ENCODE peak calls at places on chromosomes 7 and 10, in ten cellular contexts. G, T, S, Y, L, U, O, F, P and Z are unnamed samples.

GRCh38 chr10:112679392-112679791 is 232.4 kb downstream of the VTI1A start:
- DNase-seq in U (no peak), P (no peak), L (no peak), F (no peak), T (no peak), G (no peak), Y (no peak), O (no peak), S (no peak), Z (no peak)

GRCh38 chr10:60662917-60663614 is 115.2 kb upstream of the CDK1 start:
- DNase-seq in G (no peak), U (no peak), O (no peak), S (no peak), F (no peak), Y (no peak), P (no peak), T (no peak), L (no peak), Z (no peak)

GRCh38 chr10:72106154-72106849 is 18.0 kb upstream of the SPOCK2 start:
- DNase-seq in L (no peak), S (no peak), T (no peak), F (no peak), U (no peak), P (no peak), G (no peak), O (no peak), Y (no peak), Z (no peak)

GRCh38 chr7:98641646-98642489 is 24.8 kb downstream of the NPTX2 start:
- DNase-seq in L (peak; percentile 48), F (peak; percentile 54), O (no peak), Y (no peak), G (no peak), P (no peak), S (no peak), T (no peak), U (no peak), Z (peak; percentile 61)

GRCh38 chr10:91613411-91614253 is 19.2 kb downstream of the PPP1R3C start:
- DNase-seq in P (no peak), U (no peak), T (no peak), G (no peak), Y (no peak), O (no peak), L (no peak), S (peak; percentile 21), F (no peak), Z (no peak)

GRCh38 chr10:43885842-43886241 is 237.2 kb upstream of the ZNF32 start:
- DNase-seq in L (no peak), U (no peak), T (no peak), P (no peak), G (no peak), O (no peak), F (no peak), S (no peak), Y (no peak), Z (no peak)

GRCh38 chr7:37833107-37833817 is 15.1 kb upstream of the NME8 start:
- DNase-seq in T (no peak), U (no peak), Y (peak; percentile 7), F (no peak), G (no peak), L (no peak), P (no peak), S (peak; percentile 60), O (peak; percentile 10), Z (peak; percentile 32)

GRCh38 chr7:3754488-3755365 is 453.7 kb downstream of the SDK1 start:
- DNase-seq in G (peak; percentile 18), O (no peak), P (no peak), F (no peak), U (no peak), Y (peak; percentile 3), T (no peak), L (no peak), S (peak; percentile 26), Z (peak; percentile 11)

GRCh38 chr7:156152380-156152779 is 340.1 kb upstream of the SHH start:
- DNase-seq in T (no peak), S (no peak), O (no peak), L (no peak), G (no peak), U (no peak), Y (no peak), P (no peak), F (no peak), Z (no peak)

GRCh38 chr7:55642266-55642665 is 70.0 kb upstream of the VOPP1 start:
- DNase-seq in Y (no peak), L (no peak), G (no peak), S (no peak), O (no peak), T (no peak), U (no peak), P (no peak), F (no peak), Z (no peak)

GRCh38 chr7:146129296-146129695 is 12.7 kb downstream of the CNTNAP2 start:
- DNase-seq in O (no peak), S (no peak), G (no peak), U (no peak), L (no peak), P (no peak), T (no peak), F (no peak), Y (no peak), Z (no peak)

GRCh38 chr10:74453151-74453550 is 302.1 kb downstream of the ADK start:
- DNase-seq in F (no peak), T (no peak), P (no peak), Y (no peak), L (no peak), G (no peak), O (no peak), S (no peak), U (no peak), Z (no peak)

GRCh38 chr10:33010132-33011037 is 52.4 kb upstream of the ITGB1 start:
- DNase-seq in O (no peak), P (no peak), T (no peak), L (no peak), F (no peak), S (peak; percentile 46), Y (peak; percentile 10), U (peak; percentile 86), G (no peak), Z (no peak)

GRCh38 chr10:124180947-124181549 is 87.7 kb upstream of the CHST15 start:
- DNase-seq in F (no peak), L (no peak), Y (no peak), O (no peak), P (no peak), S (no peak), T (no peak), U (no peak), G (no peak), Z (no peak)

GRCh38 chr7:140867467-140868314 is 57.0 kb downstream of the BRAF start:
- DNase-seq in T (no peak), S (no peak), F (no peak), L (no peak), O (no peak), Y (no peak), P (no peak), G (no peak), U (no peak), Z (no peak)

GRCh38 chr10:28181478-28182096 is 121.3 kb downstream of the MPP7 start:
- DNase-seq in U (no peak), T (no peak), O (no peak), S (no peak), L (no peak), Y (no peak), F (no peak), G (no peak), P (no peak), Z (no peak)

GRCh38 chr7:142714375-142714774 is 34.9 kb upstream of the PRSS1 start:
- DNase-seq in P (no peak), F (no peak), S (no peak), O (no peak), L (no peak), Y (no peak), U (no peak), T (no peak), G (no peak), Z (no peak)
- TF ChIP-seq POLR2AphosphoS5 in P (no peak), F (no peak), S (no peak), O (no peak), L (no peak), Y (no peak), U (no peak), T (no peak), G (no peak), Z (no peak)

DNA sequence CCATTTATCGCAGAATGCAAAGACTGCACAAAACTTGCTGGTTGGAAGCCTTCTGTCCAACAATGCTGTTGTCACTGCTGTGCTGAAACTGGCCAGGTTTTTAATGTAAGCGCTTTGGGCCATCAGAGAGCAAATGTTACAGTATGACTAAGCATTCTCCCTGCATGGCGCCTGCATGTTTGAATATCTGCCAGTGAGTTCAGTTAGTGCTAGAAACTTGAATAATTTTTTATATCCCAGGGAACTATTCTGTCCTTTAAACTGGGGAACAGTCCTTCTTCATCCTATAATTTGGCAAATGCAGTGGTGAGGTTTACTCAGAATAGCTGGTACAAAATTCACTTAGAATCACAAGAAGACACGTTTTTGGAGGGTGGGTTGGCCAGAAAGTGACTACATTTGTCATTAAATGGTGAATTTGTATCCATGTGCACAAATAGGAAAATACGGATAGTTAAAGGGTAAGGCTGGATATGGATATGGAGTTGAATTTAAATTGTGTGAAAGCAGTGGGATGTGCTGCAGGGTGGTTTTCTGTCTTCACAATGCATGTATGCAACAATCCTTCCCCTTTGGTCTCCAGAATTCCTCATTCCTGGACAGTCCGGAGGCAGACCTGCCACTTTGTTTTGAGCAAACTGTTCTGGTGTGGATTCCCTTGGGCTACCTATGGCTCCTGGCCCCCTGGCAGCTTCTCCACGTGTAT is 1.7 kb downstream of the ABCC2 start:
- DNase-seq in S (no peak), F (no peak), U (no peak), L (no peak), P (no peak), Y (no peak), T (no peak), O (no peak), G (no peak), Z (no peak)
- TF ChIP-seq POLR2AphosphoS5 in S (no peak), F (no peak), U (peak; percentile 60), L (no peak), P (no peak), Y (no peak), T (no peak), O (no peak), G (no peak), Z (no peak)

GRCh38 chr7:34845666-34846361 is 187.8 kb downstream of the NPSR1 start:
- DNase-seq in S (no peak), G (no peak), O (no peak), F (no peak), T (no peak), Y (no peak), P (no peak), L (no peak), U (no peak), Z (no peak)
- TF ChIP-seq POLR2AphosphoS5 in S (no peak), G (no peak), O (no peak), F (no peak), T (no peak), Y (no peak), P (no peak), L (no peak), U (no peak), Z (no peak)

DNA sequence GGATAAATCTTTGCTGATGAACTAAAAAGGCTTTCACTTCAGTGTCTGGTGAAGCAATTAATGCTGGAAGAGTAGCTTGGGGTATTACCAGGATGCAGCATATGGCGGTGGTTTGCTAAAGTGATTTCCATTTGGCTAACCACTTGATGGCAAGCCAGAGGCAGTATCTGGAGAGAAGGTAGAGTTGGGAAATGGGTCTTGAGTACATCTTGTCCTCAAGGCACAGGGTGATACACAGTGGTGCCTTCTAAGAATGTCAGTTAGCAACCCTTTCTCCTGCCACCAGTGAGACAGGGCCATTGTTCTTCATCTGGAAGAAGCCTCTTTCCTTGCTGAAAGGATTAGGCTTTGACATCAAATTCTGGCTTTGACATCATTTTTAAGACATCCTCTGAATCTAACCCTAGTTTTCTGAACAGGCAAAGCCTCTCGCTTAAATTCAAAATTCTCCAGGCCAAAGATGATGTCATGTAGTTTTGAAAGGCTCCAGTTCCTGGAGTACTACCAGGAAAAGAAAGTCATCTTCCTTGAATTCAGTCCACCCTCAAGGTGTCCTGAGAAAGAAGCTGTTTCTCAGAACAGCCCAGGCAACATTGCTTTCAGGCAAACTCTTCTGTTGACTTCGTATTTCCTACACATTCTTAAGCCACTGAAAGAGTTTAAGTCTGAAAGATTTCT is 162.4 kb downstream of the ARID5B start:
- DNase-seq in G (peak; percentile 57), P (no peak), L (no peak), S (no peak), F (no peak), T (no peak), U (no peak), O (no peak), Y (no peak), Z (no peak)
- TF ChIP-seq POLR2AphosphoS5 in G (peak; percentile 74), P (peak; percentile 35), L (no peak), S (no peak), F (no peak), T (peak; percentile 92), U (no peak), O (no peak), Y (no peak), Z (peak; percentile 41)